ENCODE peak calls at places on chromosomes 12 and 14, in ten cellular contexts. One of them, this sample, is unnamed.

GRCh38 chr14:93764211-93764659 is 24.1 kb downstream of the PRIMA1 start:
- DNase-seq in RWPE1: peak; percentile 21
- DNase-seq in HS-5: no peak
- DNase-seq in CD8-positive, alpha-beta memory T cell: no peak
- DNase-seq in foreskin fibroblast: peak; percentile 11
- DNase-seq in T-cell: no peak
- DNase-seq in dermis blood vessel endothelial cell: no peak
- DNase-seq in COR-L47: no peak
- DNase-seq in skeletal muscle cell: no peak
- DNase-seq in central memory CD4-positive, alpha-beta T cell: no peak
- DNase-seq in this sample: no peak

GRCh38 chr12:53927220-53928029 is 11.2 kb upstream of the HOXC13 start:
- DNase-seq in RWPE1: no peak
- DNase-seq in HS-5: no peak
- DNase-seq in CD8-positive, alpha-beta memory T cell: no peak
- DNase-seq in foreskin fibroblast: no peak
- DNase-seq in T-cell: no peak
- DNase-seq in dermis blood vessel endothelial cell: no peak
- DNase-seq in COR-L47: no peak
- DNase-seq in skeletal muscle cell: no peak
- DNase-seq in central memory CD4-positive, alpha-beta T cell: no peak
- DNase-seq in this sample: no peak

GRCh38 chr12:110906088-110906487 is 14.3 kb downstream of the MYL2 start:
- DNase-seq in RWPE1: no peak
- DNase-seq in HS-5: no peak
- DNase-seq in CD8-positive, alpha-beta memory T cell: no peak
- DNase-seq in foreskin fibroblast: no peak
- DNase-seq in T-cell: no peak
- DNase-seq in dermis blood vessel endothelial cell: no peak
- DNase-seq in COR-L47: no peak
- DNase-seq in skeletal muscle cell: no peak
- DNase-seq in central memory CD4-positive, alpha-beta T cell: no peak
- DNase-seq in this sample: no peak

GRCh38 chr14:22163051-22163450 is 426.0 kb downstream of the DAD1 start:
- DNase-seq in RWPE1: no peak
- DNase-seq in HS-5: no peak
- DNase-seq in CD8-positive, alpha-beta memory T cell: no peak
- DNase-seq in foreskin fibroblast: no peak
- DNase-seq in T-cell: no peak
- DNase-seq in dermis blood vessel endothelial cell: no peak
- DNase-seq in COR-L47: no peak
- DNase-seq in skeletal muscle cell: no peak
- DNase-seq in central memory CD4-positive, alpha-beta T cell: peak; percentile 6
- DNase-seq in this sample: no peak

GRCh38 chr12:47767197-47767724 is 5.8 kb upstream of the SLC48A1 start:
- DNase-seq in RWPE1: peak; percentile 41
- DNase-seq in HS-5: no peak
- DNase-seq in CD8-positive, alpha-beta memory T cell: peak; percentile 53
- DNase-seq in foreskin fibroblast: no peak
- DNase-seq in T-cell: peak; percentile 44
- DNase-seq in dermis blood vessel endothelial cell: peak; percentile 86
- DNase-seq in COR-L47: peak; percentile 49
- DNase-seq in skeletal muscle cell: no peak
- DNase-seq in central memory CD4-positive, alpha-beta T cell: peak; percentile 63
- DNase-seq in this sample: no peak

GRCh38 chr12:60684988-60685655 is 1089.3 kb downstream of the SLC16A7 start:
- DNase-seq in RWPE1: peak; percentile 5
- DNase-seq in HS-5: no peak
- DNase-seq in CD8-positive, alpha-beta memory T cell: no peak
- DNase-seq in foreskin fibroblast: no peak
- DNase-seq in T-cell: no peak
- DNase-seq in dermis blood vessel endothelial cell: no peak
- DNase-seq in COR-L47: no peak
- DNase-seq in skeletal muscle cell: no peak
- DNase-seq in central memory CD4-positive, alpha-beta T cell: no peak
- DNase-seq in this sample: no peak

GRCh38 chr12:104720346-104721064 is 237.6 kb downstream of the SLC41A2 start:
- DNase-seq in RWPE1: no peak
- DNase-seq in HS-5: no peak
- DNase-seq in CD8-positive, alpha-beta memory T cell: peak; percentile 45
- DNase-seq in foreskin fibroblast: no peak
- DNase-seq in T-cell: peak; percentile 73
- DNase-seq in dermis blood vessel endothelial cell: peak; percentile 40
- DNase-seq in COR-L47: no peak
- DNase-seq in skeletal muscle cell: no peak
- DNase-seq in central memory CD4-positive, alpha-beta T cell: peak; percentile 91
- DNase-seq in this sample: no peak

GRCh38 chr14:68143341-68143807 is 323.8 kb downstream of the RAD51B start:
- DNase-seq in RWPE1: no peak
- DNase-seq in HS-5: no peak
- DNase-seq in CD8-positive, alpha-beta memory T cell: no peak
- DNase-seq in foreskin fibroblast: peak; percentile 70
- DNase-seq in T-cell: no peak
- DNase-seq in dermis blood vessel endothelial cell: peak; percentile 65
- DNase-seq in COR-L47: no peak
- DNase-seq in skeletal muscle cell: peak; percentile 94
- DNase-seq in central memory CD4-positive, alpha-beta T cell: no peak
- DNase-seq in this sample: peak; percentile 57

GRCh38 chr12:71484272-71484905 is 44.8 kb downstream of the LGR5 start:
- DNase-seq in RWPE1: no peak
- DNase-seq in HS-5: no peak
- DNase-seq in CD8-positive, alpha-beta memory T cell: no peak
- DNase-seq in foreskin fibroblast: no peak
- DNase-seq in T-cell: no peak
- DNase-seq in dermis blood vessel endothelial cell: no peak
- DNase-seq in COR-L47: no peak
- DNase-seq in skeletal muscle cell: no peak
- DNase-seq in central memory CD4-positive, alpha-beta T cell: no peak
- DNase-seq in this sample: no peak

GRCh38 chr12:14567311-14568195 is at the start of gene PLBD1:
- DNase-seq in RWPE1: peak; percentile 24
- DNase-seq in HS-5: no peak
- DNase-seq in CD8-positive, alpha-beta memory T cell: no peak
- DNase-seq in foreskin fibroblast: peak; percentile 19
- DNase-seq in T-cell: no peak
- DNase-seq in dermis blood vessel endothelial cell: peak; percentile 21
- DNase-seq in COR-L47: no peak
- DNase-seq in skeletal muscle cell: no peak
- DNase-seq in central memory CD4-positive, alpha-beta T cell: no peak
- DNase-seq in this sample: peak; percentile 74

GRCh38 chr12:948238-948637 is 1.3 kb downstream of the RAD52 start:
- DNase-seq in RWPE1: no peak
- DNase-seq in HS-5: no peak
- DNase-seq in CD8-positive, alpha-beta memory T cell: no peak
- DNase-seq in foreskin fibroblast: no peak
- DNase-seq in T-cell: no peak
- DNase-seq in dermis blood vessel endothelial cell: no peak
- DNase-seq in COR-L47: no peak
- DNase-seq in skeletal muscle cell: no peak
- DNase-seq in central memory CD4-positive, alpha-beta T cell: no peak
- DNase-seq in this sample: no peak

GRCh38 chr14:70186826-70187483 is 1.8 kb downstream of the SLC8A3 start:
- DNase-seq in RWPE1: no peak
- DNase-seq in HS-5: no peak
- DNase-seq in CD8-positive, alpha-beta memory T cell: no peak
- DNase-seq in foreskin fibroblast: peak; percentile 32
- DNase-seq in T-cell: no peak
- DNase-seq in dermis blood vessel endothelial cell: peak; percentile 19
- DNase-seq in COR-L47: no peak
- DNase-seq in skeletal muscle cell: peak; percentile 20
- DNase-seq in central memory CD4-positive, alpha-beta T cell: no peak
- DNase-seq in this sample: no peak

GRCh38 chr12:30440826-30441602 is 254.7 kb downstream of the IPO8 start:
- DNase-seq in RWPE1: peak; percentile 27
- DNase-seq in HS-5: no peak
- DNase-seq in CD8-positive, alpha-beta memory T cell: no peak
- DNase-seq in foreskin fibroblast: peak; percentile 17
- DNase-seq in T-cell: no peak
- DNase-seq in dermis blood vessel endothelial cell: peak; percentile 35
- DNase-seq in COR-L47: no peak
- DNase-seq in skeletal muscle cell: no peak
- DNase-seq in central memory CD4-positive, alpha-beta T cell: no peak
- DNase-seq in this sample: no peak

GRCh38 chr12:50928392-50928791 is 24.0 kb upstream of the HIGD1C start:
- DNase-seq in RWPE1: no peak
- DNase-seq in HS-5: no peak
- DNase-seq in CD8-positive, alpha-beta memory T cell: no peak
- DNase-seq in foreskin fibroblast: no peak
- DNase-seq in T-cell: no peak
- DNase-seq in dermis blood vessel endothelial cell: no peak
- DNase-seq in COR-L47: no peak
- DNase-seq in skeletal muscle cell: no peak
- DNase-seq in central memory CD4-positive, alpha-beta T cell: no peak
- DNase-seq in this sample: peak; percentile 67

GRCh38 chr14:89720741-89721315 is 233.7 kb downstream of the EFCAB11 start:
- DNase-seq in RWPE1: no peak
- DNase-seq in HS-5: no peak
- DNase-seq in CD8-positive, alpha-beta memory T cell: peak; percentile 63
- DNase-seq in foreskin fibroblast: no peak
- DNase-seq in T-cell: peak; percentile 77
- DNase-seq in dermis blood vessel endothelial cell: peak; percentile 12
- DNase-seq in COR-L47: no peak
- DNase-seq in skeletal muscle cell: no peak
- DNase-seq in central memory CD4-positive, alpha-beta T cell: peak; percentile 88
- DNase-seq in this sample: no peak

GRCh38 chr14:65704850-65705249 is 292.3 kb downstream of the FUT8 start:
- DNase-seq in RWPE1: no peak
- DNase-seq in HS-5: no peak
- DNase-seq in CD8-positive, alpha-beta memory T cell: no peak
- DNase-seq in foreskin fibroblast: no peak
- DNase-seq in T-cell: no peak
- DNase-seq in dermis blood vessel endothelial cell: no peak
- DNase-seq in COR-L47: no peak
- DNase-seq in skeletal muscle cell: no peak
- DNase-seq in central memory CD4-positive, alpha-beta T cell: no peak
- DNase-seq in this sample: no peak

GRCh38 chr12:111056618-111057521 is 136.5 kb upstream of the MYL2 start:
- DNase-seq in RWPE1: no peak
- DNase-seq in HS-5: no peak
- DNase-seq in CD8-positive, alpha-beta memory T cell: peak; percentile 25
- DNase-seq in foreskin fibroblast: no peak
- DNase-seq in T-cell: peak; percentile 53
- DNase-seq in dermis blood vessel endothelial cell: no peak
- DNase-seq in COR-L47: no peak
- DNase-seq in skeletal muscle cell: no peak
- DNase-seq in central memory CD4-positive, alpha-beta T cell: peak; percentile 70
- DNase-seq in this sample: peak; percentile 54

GRCh38 chr12:131831021-131831571 is 2.9 kb downstream of the MMP17 start:
- DNase-seq in RWPE1: no peak
- DNase-seq in HS-5: no peak
- DNase-seq in CD8-positive, alpha-beta memory T cell: no peak
- DNase-seq in foreskin fibroblast: peak; percentile 28
- DNase-seq in T-cell: no peak
- DNase-seq in dermis blood vessel endothelial cell: peak; percentile 46
- DNase-seq in COR-L47: peak; percentile 66
- DNase-seq in skeletal muscle cell: no peak
- DNase-seq in central memory CD4-positive, alpha-beta T cell: peak; percentile 16
- DNase-seq in this sample: no peak

GRCh38 chr12:103495158-103495782 is 498 bp downstream of the C12orf42 start:
- DNase-seq in RWPE1: no peak
- DNase-seq in HS-5: no peak
- DNase-seq in CD8-positive, alpha-beta memory T cell: peak; percentile 51
- DNase-seq in foreskin fibroblast: no peak
- DNase-seq in T-cell: peak; percentile 45
- DNase-seq in dermis blood vessel endothelial cell: no peak
- DNase-seq in COR-L47: peak; percentile 92
- DNase-seq in skeletal muscle cell: no peak
- DNase-seq in central memory CD4-positive, alpha-beta T cell: peak; percentile 29
- DNase-seq in this sample: no peak

GRCh38 chr12:106220561-106220960 is 27.3 kb downstream of the CKAP4 start:
- DNase-seq in RWPE1: no peak
- DNase-seq in HS-5: no peak
- DNase-seq in CD8-positive, alpha-beta memory T cell: no peak
- DNase-seq in foreskin fibroblast: no peak
- DNase-seq in T-cell: no peak
- DNase-seq in dermis blood vessel endothelial cell: no peak
- DNase-seq in COR-L47: no peak
- DNase-seq in skeletal muscle cell: no peak
- DNase-seq in central memory CD4-positive, alpha-beta T cell: no peak
- DNase-seq in this sample: peak; percentile 1

GRCh38 chr12:116616536-116617248 is 57.5 kb downstream of the MAP1LC3B2 start:
- DNase-seq in RWPE1: no peak
- DNase-seq in HS-5: no peak
- DNase-seq in CD8-positive, alpha-beta memory T cell: no peak
- DNase-seq in foreskin fibroblast: no peak
- DNase-seq in T-cell: no peak
- DNase-seq in dermis blood vessel endothelial cell: peak; percentile 85
- DNase-seq in COR-L47: no peak
- DNase-seq in skeletal muscle cell: no peak
- DNase-seq in central memory CD4-positive, alpha-beta T cell: no peak
- DNase-seq in this sample: no peak

GRCh38 chr14:75334191-75335051 is 55.8 kb downstream of the FOS start:
- DNase-seq in RWPE1: no peak
- DNase-seq in HS-5: no peak
- DNase-seq in CD8-positive, alpha-beta memory T cell: peak; percentile 20
- DNase-seq in foreskin fibroblast: no peak
- DNase-seq in T-cell: peak; percentile 57
- DNase-seq in dermis blood vessel endothelial cell: peak; percentile 19
- DNase-seq in COR-L47: no peak
- DNase-seq in skeletal muscle cell: no peak
- DNase-seq in central memory CD4-positive, alpha-beta T cell: peak; percentile 72
- DNase-seq in this sample: no peak

This sample was measured in ureter.